ENCODE peak calls at places on chromosome 16, in six cellular contexts. One of them, this sample, is unnamed.

GRCh38 chr16:5016967-5017677 is 16.6 kb downstream of the NAGPA start:
- DNase-seq in NCI-H460: no peak
- DNase-seq in ELR: no peak
- DNase-seq in A673: no peak
- DNase-seq in aorta: no peak
- DNase-seq in RPMI7951: no peak
- DNase-seq in this sample: no peak

GRCh38 chr16:89312194-89312593 is 94.7 kb downstream of the ZNF778 start:
- DNase-seq in NCI-H460: no peak
- DNase-seq in ELR: no peak
- DNase-seq in A673: no peak
- DNase-seq in aorta: no peak
- DNase-seq in RPMI7951: no peak
- DNase-seq in this sample: peak

GRCh38 chr16:65728172-65728571 is 606.3 kb upstream of the CDH11 start:
- DNase-seq in NCI-H460: no peak
- DNase-seq in ELR: no peak
- DNase-seq in A673: peak
- DNase-seq in aorta: no peak
- DNase-seq in RPMI7951: peak
- DNase-seq in this sample: no peak

GRCh38 chr16:68520649-68521086 is 18.4 kb upstream of the ZFP90 start:
- DNase-seq in NCI-H460: peak
- DNase-seq in ELR: peak
- DNase-seq in A673: peak
- DNase-seq in aorta: peak
- DNase-seq in RPMI7951: peak
- DNase-seq in this sample: peak

GRCh38 chr16:70396209-70396904 is 42.5 kb downstream of the ST3GAL2 start:
- DNase-seq in NCI-H460: no peak
- DNase-seq in ELR: peak
- DNase-seq in A673: peak
- DNase-seq in aorta: no peak
- DNase-seq in RPMI7951: peak
- DNase-seq in this sample: no peak

GRCh38 chr16:12081048-12081404 is 104.5 kb downstream of the SNX29 start:
- DNase-seq in NCI-H460: no peak
- DNase-seq in ELR: no peak
- DNase-seq in A673: no peak
- DNase-seq in aorta: no peak
- DNase-seq in RPMI7951: no peak
- DNase-seq in this sample: no peak

GRCh38 chr16:88972349-88972748 is 4.7 kb downstream of the CBFA2T3 start:
- DNase-seq in NCI-H460: no peak
- DNase-seq in ELR: no peak
- DNase-seq in A673: no peak
- DNase-seq in aorta: no peak
- DNase-seq in RPMI7951: no peak
- DNase-seq in this sample: no peak

GRCh38 chr16:733382-734207 is 6.7 kb downstream of the HAGHL start:
- DNase-seq in NCI-H460: no peak
- DNase-seq in ELR: peak
- DNase-seq in A673: no peak
- DNase-seq in aorta: no peak
- DNase-seq in RPMI7951: no peak
- DNase-seq in this sample: peak

GRCh38 chr16:49014300-49015188 is 267.1 kb downstream of the CBLN1 start:
- DNase-seq in NCI-H460: no peak
- DNase-seq in ELR: no peak
- DNase-seq in A673: no peak
- DNase-seq in aorta: no peak
- DNase-seq in RPMI7951: no peak
- DNase-seq in this sample: no peak

GRCh38 chr16:70432800-70433455 is 6.0 kb downstream of the ST3GAL2 start:
- DNase-seq in NCI-H460: no peak
- DNase-seq in ELR: peak
- DNase-seq in A673: no peak
- DNase-seq in aorta: peak
- DNase-seq in RPMI7951: peak
- DNase-seq in this sample: peak

GRCh38 chr16:4693296-4693955 is at the start of gene NUDT16L1:
- DNase-seq in NCI-H460: peak
- DNase-seq in ELR: peak
- DNase-seq in A673: peak
- DNase-seq in aorta: peak
- DNase-seq in RPMI7951: peak
- DNase-seq in this sample: peak

GRCh38 chr16:49931931-49932330 is 76.0 kb upstream of the ZNF423 start:
- DNase-seq in NCI-H460: no peak
- DNase-seq in ELR: no peak
- DNase-seq in A673: no peak
- DNase-seq in aorta: no peak
- DNase-seq in RPMI7951: no peak
- DNase-seq in this sample: no peak

GRCh38 chr16:83402969-83403368 is 404.8 kb upstream of the HSBP1 start:
- DNase-seq in NCI-H460: no peak
- DNase-seq in ELR: peak
- DNase-seq in A673: no peak
- DNase-seq in aorta: no peak
- DNase-seq in RPMI7951: peak
- DNase-seq in this sample: no peak

GRCh38 chr16:30660424-30661251 is 2.4 kb downstream of the FBRS start:
- DNase-seq in NCI-H460: no peak
- DNase-seq in ELR: peak
- DNase-seq in A673: no peak
- DNase-seq in aorta: no peak
- DNase-seq in RPMI7951: peak
- DNase-seq in this sample: no peak

GRCh38 chr16:74304164-74304834 is 7.7 kb downstream of the PSMD7 start:
- DNase-seq in NCI-H460: no peak
- DNase-seq in ELR: peak
- DNase-seq in A673: peak
- DNase-seq in aorta: no peak
- DNase-seq in RPMI7951: no peak
- DNase-seq in this sample: no peak

GRCh38 chr16:10256855-10257641 is 74.8 kb upstream of the GRIN2A start:
- DNase-seq in NCI-H460: peak
- DNase-seq in ELR: peak
- DNase-seq in A673: peak
- DNase-seq in aorta: no peak
- DNase-seq in RPMI7951: peak
- DNase-seq in this sample: no peak

GRCh38 chr16:88561485-88562369 is 8.5 kb upstream of the ZC3H18 start:
- DNase-seq in NCI-H460: peak
- DNase-seq in ELR: peak
- DNase-seq in A673: peak
- DNase-seq in aorta: no peak
- DNase-seq in RPMI7951: peak
- DNase-seq in this sample: peak

GRCh38 chr16:53821957-53822625 is 118.1 kb downstream of the FTO start:
- DNase-seq in NCI-H460: no peak
- DNase-seq in ELR: peak
- DNase-seq in A673: no peak
- DNase-seq in aorta: no peak
- DNase-seq in RPMI7951: peak
- DNase-seq in this sample: no peak

GRCh38 chr16:1981398-1981836 is at the start of gene NOXO1:
- DNase-seq in NCI-H460: no peak
- DNase-seq in ELR: no peak
- DNase-seq in A673: peak
- DNase-seq in aorta: no peak
- DNase-seq in RPMI7951: no peak
- DNase-seq in this sample: no peak

GRCh38 chr16:25966172-25967097 is 274.7 kb downstream of the HS3ST4 start:
- DNase-seq in NCI-H460: no peak
- DNase-seq in ELR: no peak
- DNase-seq in A673: no peak
- DNase-seq in aorta: no peak
- DNase-seq in RPMI7951: no peak
- DNase-seq in this sample: no peak

GRCh38 chr16:3581392-3581791 is 4.2 kb upstream of the NLRC3 start:
- DNase-seq in NCI-H460: no peak
- DNase-seq in ELR: no peak
- DNase-seq in A673: no peak
- DNase-seq in aorta: no peak
- DNase-seq in RPMI7951: no peak
- DNase-seq in this sample: no peak

GRCh38 chr16:82972520-82972919 is 345.8 kb downstream of the CDH13 start:
- DNase-seq in NCI-H460: no peak
- DNase-seq in ELR: no peak
- DNase-seq in A673: no peak
- DNase-seq in aorta: no peak
- DNase-seq in RPMI7951: no peak
- DNase-seq in this sample: no peak

GRCh38 chr16:63625141-63625540 is 1496.7 kb downstream of the CDH11 start:
- DNase-seq in NCI-H460: no peak
- DNase-seq in ELR: no peak
- DNase-seq in A673: no peak
- DNase-seq in aorta: no peak
- DNase-seq in RPMI7951: no peak
- DNase-seq in this sample: no peak

GRCh38 chr16:5820472-5820871 is 722.9 kb upstream of the EEF2KMT start:
- DNase-seq in NCI-H460: no peak
- DNase-seq in ELR: no peak
- DNase-seq in A673: no peak
- DNase-seq in aorta: no peak
- DNase-seq in RPMI7951: no peak
- DNase-seq in this sample: no peak

GRCh38 chr16:55710466-55710865 is 54.7 kb downstream of the SLC6A2 start:
- DNase-seq in NCI-H460: no peak
- DNase-seq in ELR: no peak
- DNase-seq in A673: no peak
- DNase-seq in aorta: no peak
- DNase-seq in RPMI7951: no peak
- DNase-seq in this sample: no peak

GRCh38 chr16:1674751-1675664 is 3.1 kb upstream of the JPT2 start:
- DNase-seq in NCI-H460: no peak
- DNase-seq in ELR: peak
- DNase-seq in A673: no peak
- DNase-seq in aorta: no peak
- DNase-seq in RPMI7951: peak
- DNase-seq in this sample: no peak

GRCh38 chr16:57614546-57615343 is 13.7 kb upstream of the ADGRG1 start:
- DNase-seq in NCI-H460: no peak
- DNase-seq in ELR: no peak
- DNase-seq in A673: no peak
- DNase-seq in aorta: peak
- DNase-seq in RPMI7951: no peak
- DNase-seq in this sample: no peak

GRCh38 chr16:24980077-24980793 is 34.9 kb downstream of the ARHGAP17 start:
- DNase-seq in NCI-H460: no peak
- DNase-seq in ELR: peak
- DNase-seq in A673: no peak
- DNase-seq in aorta: no peak
- DNase-seq in RPMI7951: peak
- DNase-seq in this sample: no peak

GRCh38 chr16:57882797-57883196 is 80.5 kb upstream of the KIFC3 start:
- DNase-seq in NCI-H460: no peak
- DNase-seq in ELR: peak
- DNase-seq in A673: no peak
- DNase-seq in aorta: no peak
- DNase-seq in RPMI7951: no peak
- DNase-seq in this sample: no peak

GRCh38 chr16:49528564-49529150 is 155.1 kb downstream of the C16orf78 start:
- DNase-seq in NCI-H460: no peak
- DNase-seq in ELR: no peak
- DNase-seq in A673: no peak
- DNase-seq in aorta: peak
- DNase-seq in RPMI7951: no peak
- DNase-seq in this sample: no peak

GRCh38 chr16:19715566-19715965 is 2.5 kb downstream of the KNOP1 start:
- DNase-seq in NCI-H460: no peak
- DNase-seq in ELR: no peak
- DNase-seq in A673: no peak
- DNase-seq in aorta: no peak
- DNase-seq in RPMI7951: no peak
- DNase-seq in this sample: no peak

This sample was measured in Right ventricle myocardium inferior.